ENCODE peak calls at places on chromosomes 2 and 18, in nine cellular contexts. C is Peyer's patch; Q is mesendoderm; O is trophoblast cell; W is effector memory CD4-positive, alpha-beta T cell; H is thyroid gland; X is fibroblast of lung; N is neural progenitor cell; U is adrenal gland. D is an unnamed sample. For H3K4me1 and H3K36me3, the result is how much of the 10 kb centered on the place peaks cover.

GRCh38 chr2:164091673-164092072 is 355.9 kb upstream of the FIGN start:
- DNase-seq in Q (no peak), O (no peak), W (no peak), H (no peak), N (no peak), X (no peak), C (no peak), U (no peak), D (no peak)

GRCh38 chr2:145687445-145688104 is 1167.7 kb upstream of the ZEB2 start:
- DNase-seq in O (no peak), X (peak), Q (peak), U (no peak), C (no peak), N (peak), W (no peak), H (no peak), D (no peak)

GRCh38 chr2:45412754-45413379 is 198.2 kb downstream of the SRBD1 start:
- DNase-seq in U (no peak), N (no peak), X (peak), C (no peak), H (no peak), W (no peak), O (no peak), Q (peak), D (no peak)

GRCh38 chr18:63553117-63553516 is 10.9 kb downstream of the SERPINB12 start:
- DNase-seq in N (no peak), X (peak), W (no peak), Q (no peak), C (no peak), O (peak), U (no peak), H (peak), D (no peak)

GRCh38 chr2:9836074-9836473 is 7.2 kb upstream of the TAF1B start:
- DNase-seq in N (no peak), U (no peak), Q (no peak), O (no peak), H (no peak), C (no peak), W (no peak), X (no peak), D (no peak)

GRCh38 chr2:6883448-6884122 is 6.0 kb downstream of the RSAD2 start:
- DNase-seq in U (no peak), O (peak), H (no peak), X (no peak), N (no peak), W (no peak), C (no peak), Q (no peak), D (no peak)

GRCh38 chr2:60735496-60736250 is 20.4 kb upstream of the PAPOLG start:
- DNase-seq in H (peak), W (no peak), U (no peak), C (no peak), Q (peak), N (peak), X (no peak), O (no peak), D (no peak)

GRCh38 chr2:237982039-237982725 is 15.4 kb downstream of the UBE2F start:
- DNase-seq in U (no peak), H (no peak), W (no peak), N (no peak), Q (no peak), X (no peak), C (peak), O (no peak), D (no peak)

GRCh38 chr2:3108710-3109702 is 268.6 kb downstream of the EIPR1 start:
- DNase-seq in W (no peak), C (no peak), Q (no peak), O (no peak), X (no peak), H (no peak), U (no peak), N (no peak), D (no peak)

GRCh38 chr18:75201936-75202335 is 7.0 kb downstream of the PTGR3 start:
- DNase-seq in X (no peak), N (no peak), C (no peak), H (no peak), U (no peak), Q (no peak), W (no peak), O (no peak), D (no peak)
- H3K4me1 ChIP-seq in X (under half), N (under half), C (under half), H (under half), U (under half), Q (under half), W (under half), O (under half), D (half or more)

DNA sequence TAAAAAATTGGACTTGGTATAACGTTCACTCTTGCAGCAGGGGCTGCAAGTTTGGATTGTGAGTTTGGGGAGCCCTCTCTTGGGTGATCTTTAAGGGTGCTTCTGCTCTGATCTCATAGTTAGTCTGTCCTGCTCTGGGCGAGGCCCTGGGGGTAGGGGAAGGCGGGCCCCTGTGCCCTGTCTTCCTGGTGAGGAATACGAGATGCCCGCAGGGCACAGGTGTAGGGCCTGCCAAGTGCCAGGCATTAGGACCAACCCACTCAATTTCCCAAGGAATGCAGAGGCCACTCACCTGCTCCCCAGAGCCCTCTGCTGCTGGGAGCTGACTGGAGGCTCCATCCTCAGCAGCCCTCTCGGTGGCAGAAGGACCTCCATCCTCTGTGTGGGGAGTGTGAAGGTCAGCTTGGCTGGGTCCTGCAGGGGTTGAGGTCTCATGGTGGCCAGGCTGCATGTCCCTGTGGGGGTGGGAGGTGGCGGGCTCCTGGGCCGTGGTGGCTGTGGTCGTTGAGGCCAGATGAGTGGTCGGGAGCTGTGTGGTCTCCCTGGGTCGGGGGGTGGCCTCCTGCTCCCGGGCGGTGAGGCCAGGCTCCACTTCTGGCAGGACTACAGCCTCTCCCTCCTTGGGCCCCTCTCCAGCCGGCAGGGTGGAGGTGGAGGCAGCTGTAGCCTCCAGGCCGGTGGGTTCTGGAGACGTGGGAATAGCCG is 21.3 kb downstream of the SDC1 start:
- DNase-seq in O (no peak), U (no peak), W (no peak), C (no peak), H (no peak), N (no peak), X (no peak), Q (no peak), D (no peak)
- H3K36me3 ChIP-seq in O (under half), U (under half), W (under half), C (under half), H (under half), N (under half), X (under half), Q (under half), D (under half)

GRCh38 chr2:201696151-201696659 is 2.2 kb downstream of the MPP4 start:
- DNase-seq in Q (no peak), C (no peak), O (no peak), N (no peak), X (peak), W (no peak), U (peak), H (no peak), D (no peak)

GRCh38 chr2:201699384-201699783 is 940 bp upstream of the MPP4 start:
- DNase-seq in N (no peak), C (no peak), X (peak), Q (no peak), O (no peak), H (no peak), U (no peak), W (no peak), D (no peak)

GRCh38 chr2:201701591-201701990 is 3.1 kb upstream of the MPP4 start:
- DNase-seq in H (no peak), W (no peak), O (no peak), U (no peak), N (no peak), X (no peak), C (no peak), Q (no peak), D (no peak)

GRCh38 chr2:201698588-201699226 is at the start of gene MPP4:
- DNase-seq in Q (peak), C (no peak), N (no peak), W (no peak), H (no peak), O (peak), U (no peak), X (peak), D (no peak)

GRCh38 chr2:201697899-201698298 is 545 bp downstream of the MPP4 start:
- DNase-seq in C (no peak), Q (peak), N (no peak), O (no peak), X (peak), W (no peak), U (peak), H (no peak), D (no peak)
- H3K4me1 ChIP-seq in C (under half), Q (under half), N (under half), O (under half), X (under half), W (under half), U (under half), H (under half), D (under half)

GRCh38 chr2:147847746-147848391 is 3.0 kb downstream of the ACVR2A start:
- DNase-seq in H (no peak), Q (no peak), X (no peak), C (no peak), N (no peak), O (no peak), U (no peak), W (no peak), D (no peak)
- H3K36me3 ChIP-seq in H (under half), Q (under half), X (under half), C (under half), N (under half), O (under half), U (under half), W (under half), D (under half)

GRCh38 chr2:8574196-8575010 is 107.5 kb upstream of the ID2 start:
- DNase-seq in H (no peak), X (no peak), O (peak), U (peak), C (peak), Q (no peak), W (no peak), N (no peak), D (no peak)

GRCh38 chr2:8576525-8577157 is 105.2 kb upstream of the ID2 start:
- DNase-seq in C (peak), W (no peak), X (no peak), O (no peak), H (no peak), Q (no peak), N (no peak), U (peak), D (no peak)

GRCh38 chr2:8573942-8574195 is 108.0 kb upstream of the ID2 start:
- DNase-seq in X (no peak), W (no peak), O (no peak), C (no peak), Q (no peak), H (no peak), U (no peak), N (no peak), D (no peak)

GRCh38 chr2:8575810-8576423 is 105.9 kb upstream of the ID2 start:
- DNase-seq in W (no peak), N (no peak), U (no peak), C (no peak), X (no peak), Q (no peak), H (no peak), O (no peak), D (no peak)

GRCh38 chr2:8575011-8575750 is 106.7 kb upstream of the ID2 start:
- DNase-seq in W (peak), Q (no peak), C (peak), X (no peak), N (no peak), O (no peak), H (no peak), U (no peak), D (no peak)
- H3K4me1 ChIP-seq in W (under half), Q (under half), C (under half), X (under half), N (under half), O (under half), H (under half), U (under half), D (under half)